ENCODE peak calls at places on chromosomes 2 and 18, in seven cellular contexts. Z is activated T-helper 1 cell treated with anti-CD3 and anti-CD28 coated beads, Interleukin-2, amount 50 U/mL, for 16 hours; T is progenitor cell of endocrine pancreas; A is tibial nerve; C is Daoy; W is SHP77 treated with DMSO at 0.1 percent for 48 hours; J is MM.1S. X is an unnamed sample.

GRCh38 chr18:57666818-57667497 is 45.3 kb upstream of the NARS1 start:
- DNase-seq in Z (no peak), T (no peak), A (peak; percentile 36), C (no peak), W (no peak), J (no peak), X (no peak)

GRCh38 chr18:23992119-23992940 is 22.2 kb upstream of the TTC39C start:
- DNase-seq in Z (no peak), T (no peak), A (no peak), C (peak; percentile 50), W (peak; percentile 38), J (no peak), X (peak; percentile 97)

GRCh38 chr2:154507186-154507585 is 191.3 kb upstream of the KCNJ3 start:
- DNase-seq in Z (no peak), T (no peak), A (no peak), C (no peak), W (no peak), J (no peak), X (peak; percentile 23)

GRCh38 chr18:58004317-58004716 is 39.7 kb upstream of the NEDD4L start:
- DNase-seq in Z (no peak), T (no peak), A (no peak), C (peak; percentile 38), W (no peak), J (no peak), X (no peak)

GRCh38 chr2:68167186-68167585 is 9.5 kb downstream of the PNO1 start:
- DNase-seq in Z (no peak), T (no peak), A (no peak), C (no peak), W (no peak), J (no peak), X (no peak)

GRCh38 chr2:70086278-70086837 is 919 bp upstream of the PCBP1 start:
- DNase-seq in Z (peak; percentile 59), T (no peak), A (peak; percentile 76), C (peak; percentile 70), W (peak; percentile 56), J (peak; percentile 85), X (peak; percentile 80)

GRCh38 chr2:201758229-201758628 is 22.5 kb downstream of the ALS2 start:
- DNase-seq in Z (no peak), T (no peak), A (no peak), C (no peak), W (no peak), J (no peak), X (no peak)

GRCh38 chr2:104863585-104864279 is 9.8 kb downstream of the POU3F3 start:
- DNase-seq in Z (no peak), T (no peak), A (no peak), C (peak; percentile 46), W (no peak), J (no peak), X (no peak)

GRCh38 chr2:229627728-229628127 is 86.6 kb downstream of the DNER start:
- DNase-seq in Z (no peak), T (no peak), A (no peak), C (peak; percentile 22), W (no peak), J (no peak), X (no peak)

GRCh38 chr2:217804786-217805678 is 197.8 kb downstream of the TNS1 start:
- DNase-seq in Z (no peak), T (no peak), A (no peak), C (no peak), W (no peak), J (no peak), X (no peak)

GRCh38 chr2:164335947-164336346 is 285.3 kb downstream of the GRB14 start:
- DNase-seq in Z (no peak), T (no peak), A (no peak), C (no peak), W (peak; percentile 39), J (no peak), X (no peak)

GRCh38 chr2:72926368-72926767 is 9.0 kb downstream of the EMX1 start:
- DNase-seq in Z (no peak), T (no peak), A (no peak), C (no peak), W (no peak), J (no peak), X (no peak)

GRCh38 chr2:160270571-160271113 is 70.6 kb upstream of the ITGB6 start:
- DNase-seq in Z (no peak), T (no peak), A (peak; percentile 40), C (peak; percentile 74), W (no peak), J (no peak), X (no peak)

GRCh38 chr18:73509460-73509859 is 638.2 kb downstream of the FBXO15 start:
- DNase-seq in Z (no peak), T (no peak), A (no peak), C (no peak), W (no peak), J (no peak), X (no peak)

GRCh38 chr2:37895135-37895534 is 30.0 kb upstream of the RMDN2 start:
- DNase-seq in Z (no peak), T (no peak), A (no peak), C (no peak), W (no peak), J (no peak), X (no peak)

GRCh38 chr2:228841877-228842276 is 429.2 kb downstream of the PID1 start:
- DNase-seq in Z (no peak), T (no peak), A (no peak), C (peak; percentile 2), W (no peak), J (no peak), X (no peak)

GRCh38 chr18:46477425-46478011 is 179.5 kb downstream of the LOXHD1 start:
- DNase-seq in Z (no peak), T (no peak), A (no peak), C (no peak), W (no peak), J (no peak), X (no peak)

GRCh38 chr18:57353940-57354461 is 1.6 kb downstream of the ST8SIA3 start:
- DNase-seq in Z (no peak), T (peak; percentile 83), A (no peak), C (peak; percentile 64), W (no peak), J (no peak), X (no peak)

GRCh38 chr18:59778434-59778833 is 81.2 kb upstream of the CCBE1 start:
- DNase-seq in Z (no peak), T (no peak), A (no peak), C (no peak), W (no peak), J (no peak), X (no peak)

GRCh38 chr2:168663993-168664392 is 138.4 kb upstream of the NOSTRIN start:
- DNase-seq in Z (no peak), T (no peak), A (no peak), C (no peak), W (no peak), J (no peak), X (no peak)